ENCODE peak calls at places on chromosomes 12 and 14, in seven cellular contexts. One of them, this sample, is unnamed.
A peak's percentile ranks its signal among the peaks of the same experiment; 100 is the strongest.

GRCh38 chr14:30656190-30656632 is 34.1 kb downstream of the SCFD1 start:
- DNase-seq in fibroblast of pulmonary artery: peak; percentile 47
- DNase-seq in K562: no peak
- DNase-seq in choroid plexus epithelial cell: peak; percentile 56
- DNase-seq in mesothelial cell of epicardium: no peak
- DNase-seq in colonic mucosa: peak; percentile 41
- DNase-seq in ovary: peak; percentile 18
- DNase-seq in this sample: no peak

GRCh38 chr12:21971344-21971743 is 30.1 kb upstream of the ABCC9 start:
- DNase-seq in choroid plexus epithelial cell: no peak
- DNase-seq in ovary: no peak
- DNase-seq in K562: no peak
- DNase-seq in colonic mucosa: no peak
- DNase-seq in fibroblast of pulmonary artery: no peak
- DNase-seq in mesothelial cell of epicardium: no peak
- DNase-seq in this sample: no peak

GRCh38 chr12:132489078-132489601 is 811 bp upstream of the FBRSL1 start:
- DNase-seq in fibroblast of pulmonary artery: no peak
- DNase-seq in colonic mucosa: peak; percentile 52
- DNase-seq in ovary: peak; percentile 48
- DNase-seq in choroid plexus epithelial cell: peak; percentile 14
- DNase-seq in K562: peak; percentile 47
- DNase-seq in mesothelial cell of epicardium: no peak
- DNase-seq in this sample: no peak

GRCh38 chr12:107900588-107900987 is 126.1 kb downstream of the ASCL4 start:
- DNase-seq in K562: no peak
- DNase-seq in ovary: no peak
- DNase-seq in colonic mucosa: no peak
- DNase-seq in choroid plexus epithelial cell: no peak
- DNase-seq in fibroblast of pulmonary artery: no peak
- DNase-seq in mesothelial cell of epicardium: no peak
- DNase-seq in this sample: no peak

GRCh38 chr14:97061198-97061597 is 264.0 kb downstream of the VRK1 start:
- DNase-seq in colonic mucosa: no peak
- DNase-seq in ovary: no peak
- DNase-seq in K562: no peak
- DNase-seq in choroid plexus epithelial cell: no peak
- DNase-seq in mesothelial cell of epicardium: no peak
- DNase-seq in fibroblast of pulmonary artery: no peak
- DNase-seq in this sample: no peak

GRCh38 chr12:108657130-108657745 is 23.5 kb upstream of the SELPLG start:
- DNase-seq in fibroblast of pulmonary artery: no peak
- DNase-seq in mesothelial cell of epicardium: no peak
- DNase-seq in ovary: no peak
- DNase-seq in K562: no peak
- DNase-seq in choroid plexus epithelial cell: no peak
- DNase-seq in colonic mucosa: peak; percentile 49
- DNase-seq in this sample: peak; percentile 72

GRCh38 chr12:3680919-3681594 is 71.9 kb downstream of the CRACR2A start:
- DNase-seq in fibroblast of pulmonary artery: peak; percentile 59
- DNase-seq in colonic mucosa: peak; percentile 66
- DNase-seq in K562: no peak
- DNase-seq in mesothelial cell of epicardium: no peak
- DNase-seq in ovary: peak; percentile 65
- DNase-seq in choroid plexus epithelial cell: peak; percentile 76
- DNase-seq in this sample: no peak

GRCh38 chr14:47194051-47194450 is 481.4 kb downstream of the MDGA2 start:
- DNase-seq in choroid plexus epithelial cell: peak; percentile 64
- DNase-seq in fibroblast of pulmonary artery: peak; percentile 23
- DNase-seq in mesothelial cell of epicardium: no peak
- DNase-seq in ovary: no peak
- DNase-seq in K562: no peak
- DNase-seq in colonic mucosa: no peak
- DNase-seq in this sample: no peak

GRCh38 chr12:18965210-18965609 is 164.3 kb upstream of the PLEKHA5 start:
- DNase-seq in colonic mucosa: no peak
- DNase-seq in choroid plexus epithelial cell: no peak
- DNase-seq in mesothelial cell of epicardium: no peak
- DNase-seq in K562: no peak
- DNase-seq in ovary: no peak
- DNase-seq in fibroblast of pulmonary artery: no peak
- DNase-seq in this sample: no peak

DNA sequence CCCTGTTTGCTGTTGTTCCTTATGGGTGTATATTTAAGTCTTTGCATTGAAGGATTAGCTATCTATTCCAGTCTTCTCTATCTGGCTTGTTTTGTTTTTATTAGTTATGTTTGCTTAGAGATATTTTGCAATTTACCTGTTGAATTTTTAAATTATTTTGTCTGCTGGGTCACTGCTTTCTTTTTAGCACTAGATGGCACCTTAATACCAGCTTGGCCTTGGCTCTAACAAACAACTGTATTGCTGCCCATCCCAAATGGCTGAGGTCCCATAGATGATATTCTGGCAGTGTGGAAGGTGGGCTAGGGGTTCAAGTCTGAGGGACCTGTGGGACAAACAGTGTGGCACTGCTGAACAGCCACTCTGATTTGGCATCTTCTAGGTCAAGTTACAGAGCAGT is 144.0 kb upstream of the FBXO33 start:
- DNase-seq in ovary: no peak
- DNase-seq in fibroblast of pulmonary artery: no peak
- DNase-seq in colonic mucosa: no peak
- DNase-seq in K562: no peak
- DNase-seq in mesothelial cell of epicardium: no peak
- DNase-seq in choroid plexus epithelial cell: no peak
- DNase-seq in this sample: no peak
- TF ChIP-seq CTCF in ovary: no peak
- TF ChIP-seq CTCF in fibroblast of pulmonary artery: no peak
- TF ChIP-seq CTCF in colonic mucosa: no peak
- TF ChIP-seq CTCF in K562: no peak
- TF ChIP-seq CTCF in mesothelial cell of epicardium: no peak
- TF ChIP-seq CTCF in choroid plexus epithelial cell: no peak
- TF ChIP-seq CTCF in this sample: no peak

GRCh38 chr14:60565211-60565610 is 56.3 kb downstream of the SIX6 start:
- DNase-seq in ovary: no peak
- DNase-seq in fibroblast of pulmonary artery: peak; percentile 71
- DNase-seq in mesothelial cell of epicardium: no peak
- DNase-seq in choroid plexus epithelial cell: peak; percentile 88
- DNase-seq in colonic mucosa: no peak
- DNase-seq in K562: no peak
- DNase-seq in this sample: no peak

GRCh38 chr14:60563113-60563512 is 54.2 kb downstream of the SIX6 start:
- DNase-seq in choroid plexus epithelial cell: peak; percentile 47
- DNase-seq in mesothelial cell of epicardium: no peak
- DNase-seq in K562: no peak
- DNase-seq in fibroblast of pulmonary artery: peak; percentile 25
- DNase-seq in ovary: no peak
- DNase-seq in colonic mucosa: no peak
- DNase-seq in this sample: no peak

DNA sequence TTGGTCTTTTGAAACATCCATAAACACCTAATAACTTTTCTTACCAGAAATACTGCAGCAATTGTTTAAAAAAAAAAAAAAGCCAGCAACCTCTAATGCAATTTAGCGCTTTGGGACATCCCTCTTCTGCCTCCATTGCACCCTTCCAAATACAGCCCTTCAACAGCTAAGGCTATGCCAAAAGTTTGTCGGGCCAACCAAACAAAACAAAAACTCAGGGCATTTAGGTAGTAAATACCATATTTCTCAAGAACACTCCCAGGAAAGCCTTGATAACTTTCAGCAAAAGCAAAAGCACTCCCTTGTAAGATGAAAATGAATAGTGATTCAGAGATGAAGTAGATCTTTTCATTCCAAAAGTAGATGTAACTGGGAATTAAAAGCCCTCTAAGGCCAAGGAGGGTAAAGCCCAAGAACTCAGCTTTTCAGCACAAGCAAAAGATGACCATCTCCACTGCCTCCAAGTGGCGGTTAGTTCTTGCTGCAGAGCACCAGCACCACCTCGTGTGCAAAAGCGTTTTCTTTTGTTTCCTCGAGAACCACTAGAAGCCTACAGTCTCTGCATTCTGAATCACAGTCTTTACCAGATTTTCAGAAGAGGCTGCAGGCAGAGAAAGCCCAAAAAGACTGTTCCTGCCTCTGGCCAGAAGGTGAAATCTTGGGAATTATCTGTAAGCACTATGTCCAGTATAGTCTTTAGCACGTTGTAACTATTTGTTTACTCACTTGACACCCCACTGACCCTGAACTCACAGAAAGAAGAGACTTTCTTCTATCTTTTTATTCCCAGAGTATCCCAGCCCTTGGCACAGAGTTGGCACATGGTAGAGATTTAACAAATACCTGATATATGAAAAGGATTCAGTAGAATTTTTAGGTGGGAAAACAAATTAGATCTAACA is 53.1 kb downstream of the SIX6 start:
- DNase-seq in colonic mucosa: peak; percentile 20
- DNase-seq in mesothelial cell of epicardium: no peak
- DNase-seq in ovary: peak; percentile 31
- DNase-seq in fibroblast of pulmonary artery: peak; percentile 79
- DNase-seq in K562: peak; percentile 13
- DNase-seq in choroid plexus epithelial cell: peak; percentile 92
- DNase-seq in this sample: no peak
- TF ChIP-seq CTCF in colonic mucosa: peak; percentile 26
- TF ChIP-seq CTCF in mesothelial cell of epicardium: peak; percentile 43
- TF ChIP-seq CTCF in ovary: peak; percentile 19
- TF ChIP-seq CTCF in fibroblast of pulmonary artery: peak; percentile 79
- TF ChIP-seq CTCF in K562: peak; percentile 95
- TF ChIP-seq CTCF in choroid plexus epithelial cell: peak; percentile 86
- TF ChIP-seq CTCF in this sample: peak; percentile 77

GRCh38 chr12:120467439-120467838 is 2.1 kb downstream of the SRSF9 start:
- DNase-seq in fibroblast of pulmonary artery: no peak
- DNase-seq in colonic mucosa: no peak
- DNase-seq in mesothelial cell of epicardium: no peak
- DNase-seq in ovary: no peak
- DNase-seq in K562: no peak
- DNase-seq in choroid plexus epithelial cell: no peak
- DNase-seq in this sample: no peak

GRCh38 chr12:120468271-120468845 is 1.2 kb downstream of the SRSF9 start:
- DNase-seq in K562: no peak
- DNase-seq in mesothelial cell of epicardium: no peak
- DNase-seq in colonic mucosa: peak; percentile 31
- DNase-seq in choroid plexus epithelial cell: peak; percentile 76
- DNase-seq in fibroblast of pulmonary artery: peak; percentile 70
- DNase-seq in ovary: peak; percentile 35
- DNase-seq in this sample: no peak

GRCh38 chr12:120468846-120469449 is 600 bp downstream of the SRSF9 start:
- DNase-seq in mesothelial cell of epicardium: no peak
- DNase-seq in choroid plexus epithelial cell: no peak
- DNase-seq in fibroblast of pulmonary artery: no peak
- DNase-seq in K562: peak; percentile 92
- DNase-seq in colonic mucosa: peak; percentile 47
- DNase-seq in ovary: peak; percentile 49
- DNase-seq in this sample: no peak

GRCh38 chr12:120469450-120470149 is at the start of gene SRSF9:
- DNase-seq in choroid plexus epithelial cell: peak; percentile 98
- DNase-seq in colonic mucosa: peak; percentile 96
- DNase-seq in mesothelial cell of epicardium: peak; percentile 94
- DNase-seq in fibroblast of pulmonary artery: peak; percentile 98
- DNase-seq in ovary: peak; percentile 96
- DNase-seq in K562: peak; percentile 94
- DNase-seq in this sample: peak; percentile 99

DNA sequence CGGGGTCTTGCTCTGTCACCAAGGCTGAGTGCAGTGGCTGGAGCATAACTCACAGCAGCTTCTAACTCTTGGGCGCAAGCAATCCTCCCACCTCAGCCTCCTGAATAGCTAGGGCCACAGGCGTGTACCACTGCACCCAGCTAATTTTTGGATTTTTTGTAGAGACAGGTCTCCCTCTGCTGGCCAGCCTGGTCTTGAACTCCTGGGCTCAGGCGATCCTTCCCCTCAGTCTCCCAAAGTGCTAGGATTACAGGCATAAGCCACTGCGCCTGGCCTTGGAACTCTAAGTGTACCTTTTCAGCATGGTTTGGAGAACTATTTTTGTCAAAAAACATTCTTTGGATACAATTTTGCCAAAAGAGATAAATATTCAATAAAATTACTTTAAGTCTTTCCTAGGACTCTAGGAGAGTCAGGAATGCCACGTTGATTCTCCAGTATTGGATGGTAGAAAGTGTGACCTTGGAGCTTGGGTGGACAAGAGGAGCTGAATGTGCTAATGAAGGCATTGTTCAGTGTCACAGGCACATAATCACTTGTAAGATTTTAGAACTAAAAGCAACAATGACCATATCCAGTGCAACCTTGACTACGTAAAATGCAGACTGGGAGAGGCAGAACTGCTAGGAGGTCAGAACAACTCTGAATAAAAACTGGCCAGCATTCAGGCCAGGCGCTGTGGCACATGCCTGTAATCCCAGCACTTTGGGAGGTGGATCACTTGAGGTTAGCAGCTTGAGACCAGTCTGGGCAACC is 2.8 kb downstream of the SRSF9 start:
- DNase-seq in choroid plexus epithelial cell: peak; percentile 58
- DNase-seq in K562: no peak
- DNase-seq in colonic mucosa: peak; percentile 28
- DNase-seq in mesothelial cell of epicardium: no peak
- DNase-seq in fibroblast of pulmonary artery: peak; percentile 57
- DNase-seq in ovary: no peak
- DNase-seq in this sample: no peak
- TF ChIP-seq CTCF in choroid plexus epithelial cell: peak; percentile 73
- TF ChIP-seq CTCF in K562: peak; percentile 66
- TF ChIP-seq CTCF in colonic mucosa: peak; percentile 23
- TF ChIP-seq CTCF in mesothelial cell of epicardium: peak; percentile 38
- TF ChIP-seq CTCF in fibroblast of pulmonary artery: peak; percentile 64
- TF ChIP-seq CTCF in ovary: no peak
- TF ChIP-seq CTCF in this sample: peak; percentile 59

GRCh38 chr14:79540394-79540793 is 670.9 kb downstream of the DIO2 start:
- DNase-seq in choroid plexus epithelial cell: no peak
- DNase-seq in ovary: no peak
- DNase-seq in K562: no peak
- DNase-seq in mesothelial cell of epicardium: no peak
- DNase-seq in colonic mucosa: no peak
- DNase-seq in fibroblast of pulmonary artery: no peak
- DNase-seq in this sample: no peak

GRCh38 chr14:79542121-79542520 is 669.2 kb downstream of the DIO2 start:
- DNase-seq in ovary: no peak
- DNase-seq in fibroblast of pulmonary artery: peak; percentile 40
- DNase-seq in choroid plexus epithelial cell: peak; percentile 83
- DNase-seq in mesothelial cell of epicardium: no peak
- DNase-seq in colonic mucosa: no peak
- DNase-seq in K562: no peak
- DNase-seq in this sample: no peak

GRCh38 chr14:79544671-79545070 is 666.6 kb downstream of the DIO2 start:
- DNase-seq in K562: no peak
- DNase-seq in colonic mucosa: no peak
- DNase-seq in fibroblast of pulmonary artery: peak; percentile 45
- DNase-seq in choroid plexus epithelial cell: peak; percentile 68
- DNase-seq in mesothelial cell of epicardium: no peak
- DNase-seq in ovary: no peak
- DNase-seq in this sample: no peak

GRCh38 chr14:79543348-79543747 is 668.0 kb downstream of the DIO2 start:
- DNase-seq in ovary: no peak
- DNase-seq in colonic mucosa: no peak
- DNase-seq in fibroblast of pulmonary artery: no peak
- DNase-seq in choroid plexus epithelial cell: no peak
- DNase-seq in mesothelial cell of epicardium: no peak
- DNase-seq in K562: no peak
- DNase-seq in this sample: no peak

DNA sequence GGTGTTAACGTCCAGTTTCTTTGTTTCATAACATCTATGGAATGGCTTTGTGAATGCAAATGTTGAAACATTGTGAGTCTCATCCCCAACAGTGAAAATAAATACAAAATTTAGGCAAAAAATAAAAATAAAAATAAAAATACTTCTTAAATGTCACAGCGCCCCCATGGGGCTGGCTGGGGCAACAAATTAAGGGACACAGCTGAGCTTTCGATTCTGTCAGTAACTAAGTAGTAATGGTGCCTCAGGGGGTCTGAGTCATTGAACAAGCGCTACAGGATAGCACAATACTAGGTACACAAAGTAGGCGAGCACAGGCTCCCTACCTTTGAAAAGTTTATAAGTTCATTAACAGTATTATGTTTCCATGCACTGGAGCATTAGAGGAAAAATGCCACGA is 667.3 kb downstream of the DIO2 start:
- DNase-seq in K562: peak; percentile 15
- DNase-seq in ovary: no peak
- DNase-seq in choroid plexus epithelial cell: peak; percentile 91
- DNase-seq in fibroblast of pulmonary artery: peak; percentile 59
- DNase-seq in mesothelial cell of epicardium: no peak
- DNase-seq in colonic mucosa: no peak
- DNase-seq in this sample: no peak
- TF ChIP-seq CTCF in K562: no peak
- TF ChIP-seq CTCF in ovary: no peak
- TF ChIP-seq CTCF in choroid plexus epithelial cell: peak; percentile 88
- TF ChIP-seq CTCF in fibroblast of pulmonary artery: peak; percentile 66
- TF ChIP-seq CTCF in mesothelial cell of epicardium: peak; percentile 81
- TF ChIP-seq CTCF in colonic mucosa: no peak
- TF ChIP-seq CTCF in this sample: peak; percentile 16

This sample was measured in D721Med.